ENCODE peak calls at places on chromosomes 13 and 19, in eight cellular contexts. C, N, R, D, S, A, B and X are unnamed samples.

GRCh38 chr13:85541476-85541875 is 257.7 kb downstream of the SLITRK6 start:
- DNase-seq in C (no peak), N (no peak), R (no peak), D (no peak), S (no peak), A (no peak), B (no peak), X (no peak)

GRCh38 chr13:103272770-103273169 is 206.6 kb upstream of the SLC10A2 start:
- DNase-seq in C (no peak), N (no peak), R (no peak), D (no peak), S (no peak), A (peak; percentile 31), B (no peak), X (no peak)

GRCh38 chr13:44257806-44258205 is 115.8 kb upstream of the SERP2 start:
- DNase-seq in C (no peak), N (no peak), R (no peak), D (no peak), S (no peak), A (peak; percentile 58), B (no peak), X (no peak)

GRCh38 chr13:37226966-37227365 is 121.5 kb upstream of the CSNK1A1L start:
- DNase-seq in C (no peak), N (no peak), R (no peak), D (no peak), S (no peak), A (peak; percentile 46), B (no peak), X (no peak)

GRCh38 chr19:6678690-6679109 is 8.7 kb upstream of the TNFSF14 start:
- DNase-seq in C (no peak), N (no peak), R (no peak), D (no peak), S (no peak), A (peak; percentile 43), B (no peak), X (peak; percentile 32)

GRCh38 chr13:44759222-44759721 is 183.1 kb upstream of the TSC22D1 start:
- DNase-seq in C (no peak), N (no peak), R (no peak), D (no peak), S (no peak), A (peak; percentile 52), B (no peak), X (no peak)

GRCh38 chr13:100650321-100650720 is 24.3 kb downstream of the TMTC4 start:
- DNase-seq in C (no peak), N (no peak), R (no peak), D (no peak), S (no peak), A (no peak), B (no peak), X (no peak)

GRCh38 chr19:35209646-35210045 is 18.9 kb downstream of the FAM187B start:
- DNase-seq in C (no peak), N (no peak), R (no peak), D (no peak), S (no peak), A (no peak), B (no peak), X (no peak)

GRCh38 chr13:100128373-100128772 is 39.5 kb downstream of the PCCA start:
- DNase-seq in C (no peak), N (no peak), R (no peak), D (no peak), S (no peak), A (peak; percentile 93), B (no peak), X (no peak)

GRCh38 chr13:39422845-39423565 is 180.0 kb downstream of the LHFPL6 start:
- DNase-seq in C (no peak), N (no peak), R (no peak), D (no peak), S (no peak), A (no peak), B (no peak), X (no peak)

GRCh38 chr19:49110567-49110966 is 3.6 kb upstream of the LIN7B start:
- DNase-seq in C (no peak), N (no peak), R (no peak), D (no peak), S (peak; percentile 90), A (peak; percentile 62), B (no peak), X (no peak)

GRCh38 chr19:30116984-30117555 is 175.0 kb downstream of the URI1 start:
- DNase-seq in C (no peak), N (no peak), R (no peak), D (no peak), S (no peak), A (no peak), B (no peak), X (peak; percentile 48)

GRCh38 chr13:29493796-29494195 is 101.7 kb downstream of the SLC7A1 start:
- DNase-seq in C (no peak), N (no peak), R (no peak), D (no peak), S (no peak), A (no peak), B (no peak), X (no peak)

DNA sequence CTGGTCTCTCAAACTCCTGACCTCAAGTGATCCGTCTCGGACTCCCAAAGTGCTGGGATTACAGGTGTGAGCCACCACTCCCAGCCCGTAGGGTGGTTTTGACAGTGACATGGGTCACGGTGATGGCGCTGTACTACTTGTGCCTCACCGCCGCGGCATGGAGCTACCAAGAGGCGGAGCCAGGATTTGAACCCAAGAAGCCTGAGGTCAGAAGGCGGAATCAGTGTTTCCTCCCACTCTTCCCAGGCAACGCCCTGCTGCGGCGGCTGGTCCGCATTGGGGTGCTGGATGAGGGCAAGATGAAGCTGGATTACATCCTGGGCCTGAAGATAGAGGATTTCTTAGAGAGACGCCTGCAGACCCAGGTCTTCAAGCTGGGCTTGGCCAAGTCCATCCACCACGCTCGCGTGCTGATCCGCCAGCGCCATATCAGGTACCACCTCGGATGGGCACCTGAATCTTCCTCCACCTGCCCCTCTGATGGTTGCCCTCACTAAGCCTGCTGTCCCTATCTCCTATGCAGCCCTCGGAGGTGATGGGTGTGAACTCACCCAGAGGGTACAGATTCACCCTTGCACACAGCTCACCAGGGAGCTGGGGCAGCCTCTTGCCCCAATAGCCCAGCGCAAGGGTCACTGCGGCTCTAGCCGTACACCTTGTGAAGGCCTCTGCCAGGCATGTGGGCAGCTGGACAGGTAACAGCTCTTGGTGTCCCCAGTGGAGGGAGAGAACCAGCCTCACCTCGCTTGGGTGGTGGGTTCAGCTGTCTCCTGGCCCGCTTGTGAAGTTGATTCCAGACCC is 5.6 kb downstream of the RPS9 start:
- DNase-seq in C (no peak), N (no peak), R (no peak), D (no peak), S (peak; percentile 8), A (no peak), B (no peak), X (no peak)
- H3K4me1 ChIP-seq in C (peaks cover 95% of the 10 kb centered on the region), N (peaks cover 13% of the 10 kb centered on the region), R (peaks cover 6% of the 10 kb centered on the region), D (peaks cover 20% of the 10 kb centered on the region), S (peaks cover 87% of the 10 kb centered on the region), A (peaks cover 38% of the 10 kb centered on the region), B (peaks cover 40% of the 10 kb centered on the region), X (no peaks in the 10 kb centered on the region)

GRCh38 chr13:24271611-24272451 is 37.5 kb upstream of the C1QTNF9 start:
- DNase-seq in C (peak; percentile 70), N (peak; percentile 24), R (peak; percentile 83), D (peak; percentile 69), S (peak; percentile 96), A (peak; percentile 83), B (peak; percentile 80), X (peak; percentile 84)
- H3K4me1 ChIP-seq in C (peaks cover 61% of the 10 kb centered on the region), N (peaks cover 4% of the 10 kb centered on the region), R (no peaks in the 10 kb centered on the region), D (peaks cover 14% of the 10 kb centered on the region), S (peaks cover 24% of the 10 kb centered on the region), A (peaks cover 6% of the 10 kb centered on the region), B (peaks cover 19% of the 10 kb centered on the region), X (no peaks in the 10 kb centered on the region)

GRCh38 chr13:20431080-20431479 is 94.6 kb downstream of the CRYL1 start:
- DNase-seq in C (no peak), N (no peak), R (no peak), D (no peak), S (peak; percentile 41), A (no peak), B (no peak), X (no peak)

GRCh38 chr13:20430296-20430695 is 95.4 kb downstream of the CRYL1 start:
- DNase-seq in C (no peak), N (no peak), R (no peak), D (no peak), S (no peak), A (no peak), B (no peak), X (no peak)

GRCh38 chr13:20429682-20430081 is 96.0 kb downstream of the CRYL1 start:
- DNase-seq in C (no peak), N (no peak), R (no peak), D (no peak), S (no peak), A (no peak), B (no peak), X (no peak)

GRCh38 chr13:20426766-20427448 is 98.8 kb downstream of the CRYL1 start:
- DNase-seq in C (no peak), N (no peak), R (no peak), D (no peak), S (peak; percentile 22), A (no peak), B (no peak), X (no peak)

DNA sequence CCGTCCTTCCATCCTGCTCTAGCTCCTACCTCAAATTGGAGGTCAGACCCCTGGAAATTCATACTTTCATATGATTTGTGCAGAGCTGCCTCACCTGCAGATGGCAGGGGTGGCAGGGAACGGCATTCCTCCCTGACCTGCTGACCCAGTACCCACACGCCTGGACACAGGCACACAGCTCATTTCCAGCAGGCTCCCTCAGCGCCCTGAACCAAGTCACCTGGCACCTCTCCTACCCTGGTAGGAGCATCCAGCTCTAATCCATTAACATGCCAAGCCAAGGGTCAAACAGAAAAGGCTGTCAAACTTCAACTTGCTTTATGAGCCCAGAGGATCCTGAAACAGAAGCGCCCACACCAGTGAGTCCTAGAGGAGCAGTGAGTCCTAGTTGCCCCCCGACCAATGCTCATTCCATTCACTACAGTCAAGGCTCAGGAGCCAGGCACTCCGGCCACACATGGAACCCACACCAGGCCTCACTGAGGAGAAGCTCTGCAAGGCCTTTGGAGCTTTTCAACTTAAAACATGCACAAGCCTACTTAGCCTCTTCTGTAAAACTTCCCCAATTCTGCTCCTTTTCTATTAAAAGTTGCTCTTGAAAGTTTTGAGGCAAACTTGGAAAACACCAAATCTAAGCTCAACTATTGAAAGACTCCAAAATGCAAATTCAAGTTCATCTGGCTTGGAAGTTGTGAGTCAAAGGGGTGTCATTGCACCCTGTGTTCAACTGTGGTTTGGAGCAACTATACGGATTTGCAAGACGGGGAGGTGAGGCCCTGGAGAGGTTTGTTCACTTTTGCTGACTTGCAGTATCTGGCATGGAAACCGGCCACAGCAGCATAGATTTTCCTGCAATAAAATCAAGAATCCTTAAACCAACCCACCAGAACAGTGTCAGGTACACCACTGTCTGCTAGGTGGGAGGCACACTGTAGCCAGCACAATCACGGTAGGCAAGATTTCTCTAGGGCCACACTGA is 96.7 kb downstream of the CRYL1 start:
- DNase-seq in C (no peak), N (no peak), R (no peak), D (no peak), S (no peak), A (peak; percentile 85), B (no peak), X (no peak)
- H3K4me1 ChIP-seq in C (peaks cover 17% of the 10 kb centered on the region), N (peaks cover 12% of the 10 kb centered on the region), R (no peaks in the 10 kb centered on the region), D (no peaks in the 10 kb centered on the region), S (peaks cover 4% of the 10 kb centered on the region), A (no peaks in the 10 kb centered on the region), B (no peaks in the 10 kb centered on the region), X (no peaks in the 10 kb centered on the region)

GRCh38 chr19:17266975-17267788 is at the start of gene BABAM1:
- DNase-seq in C (peak; percentile 99), N (peak; percentile 99), R (peak; percentile 97), D (peak; percentile 98), S (peak; percentile 100), A (peak; percentile 100), B (peak; percentile 96), X (peak; percentile 98)
- H3K4me1 ChIP-seq in C (peaks cover 7% of the 10 kb centered on the region), N (peaks cover 5% of the 10 kb centered on the region), R (no peaks in the 10 kb centered on the region), D (no peaks in the 10 kb centered on the region), S (peaks cover 8% of the 10 kb centered on the region), A (no peaks in the 10 kb centered on the region), B (peaks cover 15% of the 10 kb centered on the region), X (peaks cover 13% of the 10 kb centered on the region)